ENCODE peak calls at places on chromosomes 13 and 19, in five cellular contexts. W is lower leg skin, I is NCI-H1105, M is ELF-1, F is HFF-Myc. G is an unnamed sample.

GRCh38 chr13:21638319-21639282 is 32.3 kb upstream of the FGF9 start:
- DNase-seq in F (no peak), I (no peak), M (peak; percentile 36), W (no peak), G (no peak)

GRCh38 chr13:21033224-21033855 is 28.0 kb downstream of the LATS2 start:
- DNase-seq in M (no peak), W (peak; percentile 84), I (no peak), F (no peak), G (no peak)

GRCh38 chr19:53308339-53308811 is 25.2 kb upstream of the ZNF845 start:
- DNase-seq in F (no peak), I (no peak), W (no peak), M (peak; percentile 70), G (no peak)

GRCh38 chr19:36488816-36489138 is 584 bp downstream of the ZNF566 start:
- DNase-seq in M (no peak), F (peak; percentile 3), I (no peak), W (no peak), G (no peak)

GRCh38 chr19:12333162-12334159 is at the start of gene ZNF563:
- DNase-seq in W (peak; percentile 100), M (peak; percentile 97), I (peak; percentile 98), F (peak; percentile 27), G (peak; percentile 63)

GRCh38 chr13:112874751-112875300 is 94.2 kb upstream of the MCF2L start:
- DNase-seq in M (no peak), F (no peak), I (no peak), W (peak; percentile 49), G (no peak)

GRCh38 chr13:52127783-52128702 is 830 bp downstream of the NEK5 start:
- DNase-seq in W (no peak), F (peak; percentile 40), M (peak; percentile 78), I (peak; percentile 46), G (no peak)

GRCh38 chr19:4284176-4284958 is 5.3 kb downstream of the SHD start:
- DNase-seq in W (no peak), I (no peak), M (peak; percentile 93), F (no peak), G (no peak)

GRCh38 chr13:30049692-30050091 is 199.3 kb upstream of the UBL3 start:
- DNase-seq in M (no peak), I (no peak), W (no peak), F (no peak), G (no peak)

GRCh38 chr19:7979559-7979958 is 25.9 kb downstream of the ELAVL1 start:
- DNase-seq in W (no peak), M (no peak), I (no peak), F (no peak), G (no peak)

GRCh38 chr19:33501957-33502356 is 19.6 kb downstream of the PEPD start:
- DNase-seq in W (no peak), F (no peak), M (no peak), I (no peak), G (no peak)

GRCh38 chr19:48501961-48502719 is 9.5 kb downstream of the LMTK3 start:
- DNase-seq in W (no peak), F (no peak), M (peak; percentile 98), I (peak; percentile 97), G (peak; percentile 35)

GRCh38 chr13:73870036-73870741 is 264.0 kb downstream of the KLF12 start:
- DNase-seq in M (no peak), I (no peak), F (no peak), W (no peak), G (no peak)

GRCh38 chr19:49340069-49340864 is 5.1 kb downstream of the CD37 start:
- DNase-seq in F (no peak), I (peak; percentile 72), M (peak; percentile 88), W (peak; percentile 92), G (no peak)

GRCh38 chr13:64529874-64530485 is 2700.2 kb downstream of the PCDH9 start:
- DNase-seq in M (peak; percentile 64), W (no peak), F (no peak), I (peak; percentile 12), G (no peak)

GRCh38 chr19:39943586-39943985 is 9.2 kb upstream of the FCGBP start:
- DNase-seq in M (no peak), W (no peak), I (no peak), F (no peak), G (no peak)

GRCh38 chr13:94480672-94481145 is 1.2 kb upstream of the DCT start:
- DNase-seq in W (no peak), F (no peak), I (no peak), M (no peak), G (no peak)

GRCh38 chr13:42814868-42815267 is 33.5 kb downstream of the FAM216B start:
- DNase-seq in F (peak; percentile 82), I (peak; percentile 57), W (no peak), M (no peak), G (no peak)

GRCh38 chr13:51283361-51283760 is 56.1 kb upstream of the SERPINE3 start:
- DNase-seq in W (no peak), F (no peak), M (no peak), I (no peak), G (no peak)

GRCh38 chr13:113023217-113023597 is 54.2 kb downstream of the MCF2L start:
- DNase-seq in W (no peak), I (no peak), M (no peak), F (no peak), G (no peak)

GRCh38 chr13:111908391-111908790 is 158.6 kb upstream of the SOX1 start:
- DNase-seq in W (peak; percentile 74), I (no peak), M (no peak), F (no peak), G (no peak)

GRCh38 chr13:99446242-99446641 is 55.0 kb upstream of the TM9SF2 start:
- DNase-seq in I (no peak), W (no peak), F (no peak), M (peak; percentile 44), G (no peak)

GRCh38 chr19:7520131-7521051 is 2.0 kb upstream of the MCOLN1 start:
- DNase-seq in W (peak; percentile 82), F (no peak), M (no peak), I (no peak), G (no peak)

GRCh38 chr13:73971481-73971880 is 162.7 kb downstream of the KLF12 start:
- DNase-seq in W (no peak), F (no peak), M (no peak), I (no peak), G (no peak)

GRCh38 chr13:22883961-22884360 is 296.8 kb upstream of the SGCG start:
- DNase-seq in W (no peak), I (no peak), M (peak; percentile 87), F (no peak), G (no peak)

GRCh38 chr13:34104853-34105252 is 286.9 kb downstream of the RFC3 start:
- DNase-seq in F (no peak), I (no peak), M (no peak), W (no peak), G (no peak)

GRCh38 chr13:73158851-73159250 is 100.0 kb downstream of the KLF5 start:
- DNase-seq in F (no peak), W (no peak), M (no peak), I (no peak), G (no peak)

GRCh38 chr13:36919833-36920611 is at the start of gene SMAD9:
- DNase-seq in F (no peak), M (peak; percentile 36), I (peak; percentile 73), W (peak; percentile 90), G (no peak)

GRCh38 chr13:95492044-95492801 is 60.3 kb upstream of the CLDN10 start:
- DNase-seq in I (peak; percentile 21), W (no peak), F (no peak), M (peak; percentile 84), G (no peak)

GRCh38 chr19:11079999-11080398 is 9.3 kb upstream of the LDLR start:
- DNase-seq in W (no peak), M (no peak), I (no peak), F (no peak), G (no peak)

GRCh38 chr13:112249644-112250610 is 126.2 kb upstream of the SPACA7 start:
- DNase-seq in F (no peak), M (no peak), I (no peak), W (peak; percentile 70), G (no peak)

GRCh38 chr13:110244096-110244830 is 62.7 kb downstream of the COL4A1 start:
- DNase-seq in M (no peak), F (peak; percentile 85), W (peak; percentile 45), I (no peak), G (no peak)

GRCh38 chr19:50844296-50844935 is 10.3 kb upstream of the KLK3 start:
- DNase-seq in I (peak; percentile 26), F (no peak), W (peak; percentile 59), M (peak; percentile 74), G (no peak)

GRCh38 chr13:110338441-110339101 is 31.5 kb downstream of the COL4A2 start:
- DNase-seq in F (no peak), I (no peak), M (peak; percentile 64), W (peak; percentile 82), G (no peak)

GRCh38 chr13:40485611-40486517 is 180.6 kb downstream of the FOXO1 start:
- DNase-seq in M (no peak), F (no peak), W (peak; percentile 78), I (no peak), G (no peak)

GRCh38 chr13:35891973-35892441 is 239.2 kb downstream of the DCLK1 start:
- DNase-seq in I (no peak), M (no peak), W (no peak), F (no peak), G (no peak)

GRCh38 chr13:30713133-30713532 is 22.2 kb upstream of the ALOX5AP start:
- DNase-seq in M (no peak), W (no peak), F (no peak), I (no peak), G (no peak)